ENCODE peak calls at places on chromosomes 1 and 21, in five cellular contexts. D is heart left ventricle, H is aorta, V is gastrocnemius medialis, E is colonic mucosa. O is an unnamed sample. For H3K36me3, the result is how much of the 10 kb centered on the place peaks cover.

GRCh38 chr1:232810856-232811255 is 5.6 kb downstream of the MAP10 start:
- DNase-seq in D (no peak), H (no peak), V (no peak), E (no peak), O (no peak)

GRCh38 chr1:22224631-22225030 is 81.7 kb upstream of the WNT4 start:
- DNase-seq in D (no peak), H (no peak), V (no peak), E (no peak), O (no peak)

GRCh38 chr1:154609398-154610380 is 1.7 kb upstream of the ADAR start:
- DNase-seq in D (no peak), H (no peak), V (no peak), E (peak), O (no peak)

GRCh38 chr1:237891266-237891665 is 544 bp upstream of the ZP4 start:
- DNase-seq in D (no peak), H (no peak), V (no peak), E (no peak), O (no peak)

GRCh38 chr1:197683895-197684553 is 91.3 kb downstream of the DENND1B start:
- DNase-seq in D (no peak), H (no peak), V (no peak), E (no peak), O (no peak)

GRCh38 chr21:41651396-41651795 is 115.5 kb downstream of the RIPK4 start:
- DNase-seq in D (no peak), H (no peak), V (no peak), E (no peak), O (peak)

GRCh38 chr21:38134084-38134873 is 122.5 kb upstream of the KCNJ15 start:
- DNase-seq in D (no peak), H (no peak), V (no peak), E (no peak), O (no peak)

GRCh38 chr1:2174348-2175054 is 20.1 kb downstream of the FAAP20 start:
- DNase-seq in D (peak), H (no peak), V (no peak), E (peak), O (peak)

GRCh38 chr1:67532452-67533216 is 102.4 kb upstream of the SERBP1 start:
- DNase-seq in D (no peak), H (no peak), V (peak), E (peak), O (peak)

GRCh38 chr1:88394958-88395357 is 289.1 kb upstream of the PKN2 start:
- DNase-seq in D (no peak), H (no peak), V (no peak), E (no peak), O (no peak)

GRCh38 chr1:184051138-184051484 is 419 bp upstream of the TSEN15 start:
- DNase-seq in D (no peak), H (no peak), V (no peak), E (no peak), O (no peak)

GRCh38 chr1:207659545-207660148 is 14.7 kb downstream of the CR1L start:
- DNase-seq in D (no peak), H (no peak), V (no peak), E (peak), O (no peak)

GRCh38 chr1:33925586-33925985 is 61.7 kb downstream of the HMGB4 start:
- DNase-seq in D (no peak), H (no peak), V (no peak), E (no peak), O (no peak)

GRCh38 chr1:47638240-47638639 is 200.4 kb downstream of the FOXD2 start:
- DNase-seq in D (no peak), H (no peak), V (no peak), E (no peak), O (no peak)

GRCh38 chr1:39230261-39231190 is 26.0 kb downstream of the MACF1 start:
- DNase-seq in D (no peak), H (no peak), V (no peak), E (no peak), O (no peak)

GRCh38 chr1:194159941-194160340 is 973.5 kb upstream of the B3GALT2 start:
- DNase-seq in D (no peak), H (no peak), V (no peak), E (no peak), O (no peak)

GRCh38 chr1:6530504-6531160 is 23.7 kb downstream of the NOL9 start:
- DNase-seq in D (peak), H (peak), V (no peak), E (no peak), O (no peak)

GRCh38 chr1:35379317-35380000 is 111.0 kb downstream of the ZMYM4 start:
- DNase-seq in D (no peak), H (no peak), V (no peak), E (no peak), O (no peak)

GRCh38 chr1:117671781-117672501 is 66.1 kb downstream of the TENT5C start:
- DNase-seq in D (no peak), H (peak), V (no peak), E (peak), O (peak)

GRCh38 chr1:245217853-245218608 is 63.2 kb downstream of the KIF26B start:
- DNase-seq in D (no peak), H (no peak), V (no peak), E (no peak), O (no peak)

GRCh38 chr1:81179239-81179638 is 621.5 kb upstream of the ADGRL2 start:
- DNase-seq in D (no peak), H (no peak), V (no peak), E (no peak), O (no peak)

GRCh38 chr21:39972471-39972870 is 105.2 kb downstream of the PCP4 start:
- DNase-seq in D (no peak), H (no peak), V (no peak), E (no peak), O (no peak)

GRCh38 chr1:36397083-36397377 is 678 bp downstream of the LSM10 start:
- DNase-seq in D (no peak), H (no peak), V (peak), E (no peak), O (no peak)

GRCh38 chr1:117179471-117179870 is 31.3 kb downstream of the VTCN1 start:
- DNase-seq in D (no peak), H (no peak), V (no peak), E (no peak), O (peak)

GRCh38 chr1:211089536-211089935 is 44.4 kb downstream of the KCNH1 start:
- DNase-seq in D (no peak), H (no peak), V (no peak), E (no peak), O (no peak)

GRCh38 chr1:93638307-93638847 is 43.3 kb downstream of the BCAR3 start:
- DNase-seq in D (no peak), H (no peak), V (no peak), E (no peak), O (peak)

GRCh38 chr1:154404984-154405761 is at the start of gene IL6R:
- DNase-seq in D (peak), H (peak), V (peak), E (peak), O (peak)

GRCh38 chr1:99650021-99650420 is 4.1 kb downstream of the PALMD start:
- DNase-seq in D (no peak), H (no peak), V (no peak), E (no peak), O (peak)

GRCh38 chr1:33895396-33895795 is 31.5 kb downstream of the HMGB4 start:
- DNase-seq in D (no peak), H (no peak), V (no peak), E (no peak), O (no peak)

GRCh38 chr1:46719689-46720088 is 775 bp upstream of the EFCAB14 start:
- DNase-seq in D (no peak), H (no peak), V (no peak), E (peak), O (peak)

GRCh38 chr1:30743584-30744059 is 14.0 kb downstream of the LAPTM5 start:
- DNase-seq in D (no peak), H (no peak), V (no peak), E (no peak), O (no peak)

GRCh38 chr1:20386682-20387081 is 96.0 kb downstream of the VWA5B1 start:
- DNase-seq in D (no peak), H (no peak), V (no peak), E (no peak), O (no peak)

DNA sequence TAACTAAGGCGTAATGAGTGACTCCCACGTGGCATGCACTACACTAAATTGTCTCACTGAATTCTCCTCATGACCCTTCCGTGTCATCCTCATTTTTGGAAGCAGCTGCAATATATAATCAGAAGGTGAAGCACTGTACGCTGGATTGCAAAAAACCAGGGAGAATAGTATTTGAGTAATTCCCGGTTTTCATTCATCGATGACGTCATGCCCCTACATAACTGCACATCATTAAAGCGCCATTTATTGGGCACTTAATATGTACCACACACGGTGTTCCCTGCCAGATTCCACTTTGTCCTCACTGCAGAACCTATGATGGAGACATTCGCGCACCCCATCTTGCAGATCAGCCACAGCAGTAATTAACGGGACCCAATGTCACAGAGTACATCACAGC is 41.0 kb downstream of the DHRS3 start:
- DNase-seq in D (no peak), H (peak), V (no peak), E (no peak), O (no peak)
- H3K36me3 ChIP-seq in D (half or more), H (under half), V (under half), E (under half), O (under half)

GRCh38 chr1:223783676-223784075 is 62.1 kb downstream of the TP53BP2 start:
- DNase-seq in D (no peak), H (no peak), V (no peak), E (no peak), O (no peak)
- H3K36me3 ChIP-seq in D (half or more), H (under half), V (under half), E (under half), O (under half)

GRCh38 chr1:29428997-29429396 is 192.7 kb downstream of the PTPRU start:
- DNase-seq in D (no peak), H (no peak), V (no peak), E (no peak), O (no peak)

GRCh38 chr1:29426701-29427279 is 190.5 kb downstream of the PTPRU start:
- DNase-seq in D (no peak), H (no peak), V (no peak), E (no peak), O (no peak)

GRCh38 chr1:29428216-29428615 is 191.9 kb downstream of the PTPRU start:
- DNase-seq in D (no peak), H (no peak), V (no peak), E (no peak), O (no peak)

GRCh38 chr1:29424266-29424665 is 187.9 kb downstream of the PTPRU start:
- DNase-seq in D (no peak), H (no peak), V (no peak), E (no peak), O (no peak)

DNA sequence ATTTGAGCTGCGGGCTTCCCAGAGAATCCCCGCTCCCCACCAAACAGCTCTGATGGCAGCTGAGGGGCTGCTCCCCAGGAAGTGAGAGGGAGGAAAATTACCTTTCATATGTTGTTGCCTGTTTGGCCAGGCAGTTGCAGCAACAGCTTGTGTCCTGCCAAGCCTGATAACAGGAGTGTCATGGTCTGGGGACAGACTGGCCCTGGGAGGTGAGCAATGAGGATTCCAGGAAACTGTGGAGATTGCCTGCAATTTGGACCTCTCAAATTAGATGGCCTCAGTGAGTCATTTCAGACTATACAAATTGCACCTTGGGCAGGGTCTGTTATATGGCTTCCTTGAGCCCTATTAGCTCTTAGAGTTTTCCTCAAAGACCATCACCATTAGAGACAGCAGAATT is 189.3 kb downstream of the PTPRU start:
- DNase-seq in D (no peak), H (no peak), V (no peak), E (no peak), O (no peak)
- H3K36me3 ChIP-seq in D (under half), H (under half), V (under half), E (under half), O (under half)

GRCh38 chr1:168223261-168223660 is 2.5 kb upstream of the SFT2D2 start:
- DNase-seq in D (no peak), H (no peak), V (no peak), E (no peak), O (no peak)

GRCh38 chr1:168220470-168220871 is 5.3 kb upstream of the SFT2D2 start:
- DNase-seq in D (no peak), H (no peak), V (no peak), E (no peak), O (no peak)

GRCh38 chr1:168223681-168224515 is 1.9 kb upstream of the SFT2D2 start:
- DNase-seq in D (no peak), H (no peak), V (no peak), E (no peak), O (no peak)

GRCh38 chr1:168218647-168219046 is 7.2 kb upstream of the SFT2D2 start:
- DNase-seq in D (no peak), H (no peak), V (no peak), E (no peak), O (no peak)

DNA sequence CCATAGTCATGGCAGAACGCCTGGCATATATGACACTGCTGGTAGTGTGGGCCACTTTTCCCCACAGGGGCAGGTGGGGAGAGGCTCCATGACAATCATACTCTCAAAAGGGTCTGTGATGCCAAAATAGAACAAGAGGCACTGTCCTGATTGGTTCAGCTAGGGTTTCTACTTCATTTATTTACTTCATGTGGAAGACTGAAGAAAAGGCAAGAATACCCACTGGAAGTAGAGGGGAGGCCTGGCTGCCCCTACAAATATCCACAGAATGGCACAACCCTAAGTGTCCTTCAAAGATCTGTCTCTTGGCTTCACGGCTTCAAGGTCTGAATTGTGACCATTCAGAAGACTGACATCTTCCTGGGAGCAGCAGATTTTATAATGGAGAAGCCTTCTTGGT is 4.5 kb upstream of the SFT2D2 start:
- DNase-seq in D (no peak), H (no peak), V (no peak), E (no peak), O (no peak)
- H3K36me3 ChIP-seq in D (under half), H (under half), V (under half), E (under half), O (under half)

GRCh38 chr1:41018039-41018438 is 3.5 kb downstream of the SLFNL1 start:
- DNase-seq in D (no peak), H (no peak), V (no peak), E (no peak), O (no peak)

GRCh38 chr1:41014871-41015270 is 6.7 kb downstream of the SLFNL1 start:
- DNase-seq in D (no peak), H (no peak), V (no peak), E (no peak), O (no peak)

GRCh38 chr1:41017141-41018024 is 4.1 kb downstream of the SLFNL1 start:
- DNase-seq in D (no peak), H (no peak), V (no peak), E (no peak), O (no peak)

GRCh38 chr1:41015281-41015680 is 6.2 kb downstream of the SLFNL1 start:
- DNase-seq in D (no peak), H (no peak), V (no peak), E (no peak), O (no peak)

DNA sequence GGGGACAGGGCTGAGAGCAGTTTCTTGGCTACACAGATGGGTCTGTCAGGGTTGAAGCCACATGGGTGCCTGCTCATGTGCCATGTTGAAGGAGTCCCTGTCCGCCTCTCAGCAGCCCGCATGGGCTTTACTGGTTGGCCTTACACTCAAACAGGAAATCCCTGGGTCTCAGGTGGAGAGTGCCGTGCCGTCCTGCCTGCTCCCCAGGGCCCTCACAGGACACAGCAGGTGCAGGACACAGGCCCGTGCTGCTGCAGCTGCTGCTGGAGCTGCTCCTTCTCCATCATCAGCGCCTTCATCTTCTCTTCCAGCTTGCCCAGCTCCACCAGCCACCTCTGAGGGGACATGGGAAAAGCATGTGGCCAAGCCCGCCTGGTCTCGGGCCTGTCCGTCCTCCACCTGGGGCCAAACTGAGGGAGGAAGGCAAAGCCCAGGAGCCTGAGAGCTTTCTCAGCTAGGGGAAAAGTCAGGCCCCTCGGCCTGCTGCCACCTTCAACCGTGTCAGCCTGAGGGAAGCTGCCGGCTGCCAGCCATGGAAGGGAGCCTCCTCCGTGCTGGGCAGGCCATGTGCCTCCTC is 5.5 kb downstream of the SLFNL1 start:
- DNase-seq in D (no peak), H (no peak), V (no peak), E (no peak), O (no peak)
- H3K36me3 ChIP-seq in D (under half), H (under half), V (under half), E (under half), O (under half)

DNA sequence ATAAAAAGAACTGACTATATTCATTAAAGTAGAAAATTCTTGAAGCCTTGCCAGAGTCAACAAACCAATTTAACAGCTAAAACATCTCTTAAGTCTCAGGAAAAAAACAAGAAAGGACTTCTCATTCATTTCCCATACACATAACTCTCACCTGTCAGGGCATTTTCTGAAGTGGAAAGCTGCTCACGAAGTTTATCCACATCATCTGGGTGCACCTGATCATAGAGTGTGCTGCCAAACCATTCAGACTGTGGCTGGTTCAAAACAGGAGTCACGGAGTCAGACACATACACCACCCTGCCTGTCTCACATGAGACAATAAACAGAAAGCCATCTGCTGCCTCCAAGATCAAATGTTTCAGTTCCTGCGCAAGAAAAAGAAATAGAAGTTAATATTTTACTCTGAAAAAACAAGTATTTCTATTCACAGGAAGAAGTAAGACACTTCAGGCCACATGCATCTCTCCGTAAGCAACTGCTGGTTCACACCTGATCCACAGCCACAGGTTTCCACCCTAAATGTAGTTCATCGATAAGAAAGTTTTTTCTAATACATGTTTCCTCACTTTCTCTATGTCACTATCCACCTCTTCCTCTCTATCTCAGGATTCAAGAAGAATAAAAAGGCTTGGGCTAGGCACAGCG is 28.2 kb upstream of the CTSK start:
- DNase-seq in D (no peak), H (no peak), V (no peak), E (peak), O (peak)
- H3K36me3 ChIP-seq in D (half or more), H (under half), V (under half), E (under half), O (under half)

GRCh38 chr1:23452011-23452411 is 27.5 kb upstream of the TCEA3 start:
- DNase-seq in D (no peak), H (no peak), V (no peak), E (peak), O (peak)
- H3K36me3 ChIP-seq in D (half or more), H (under half), V (under half), E (under half), O (under half)

GRCh38 chr1:12383001-12383400 is 153.2 kb downstream of the VPS13D start:
- DNase-seq in D (no peak), H (no peak), V (no peak), E (no peak), O (no peak)
- H3K36me3 ChIP-seq in D (half or more), H (under half), V (under half), E (under half), O (under half)

O was measured in body of pancreas.